ENCODE peak calls at places on chromosomes 7 and 10, in six cellular contexts. One of them, this sample, is unnamed.

GRCh38 chr7:56097700-56098099 is 4.9 kb upstream of the PHKG1 start:
- DNase-seq in suprapubic skin: peak; percentile 89
- DNase-seq in HCT116: no peak
- DNase-seq in GM23338: no peak
- DNase-seq in spleen: peak; percentile 37
- DNase-seq in esophagus muscularis mucosa: no peak
- DNase-seq in this sample: no peak

GRCh38 chr10:6847561-6847960 is 267.5 kb upstream of the PRKCQ start:
- DNase-seq in HCT116: no peak
- DNase-seq in suprapubic skin: no peak
- DNase-seq in esophagus muscularis mucosa: no peak
- DNase-seq in spleen: no peak
- DNase-seq in GM23338: no peak
- DNase-seq in this sample: no peak

GRCh38 chr7:154913645-154914579 is 89.0 kb downstream of the PAXIP1 start:
- DNase-seq in esophagus muscularis mucosa: no peak
- DNase-seq in suprapubic skin: peak; percentile 93
- DNase-seq in HCT116: peak; percentile 53
- DNase-seq in spleen: peak; percentile 96
- DNase-seq in GM23338: peak; percentile 94
- DNase-seq in this sample: peak; percentile 88

GRCh38 chr10:6034371-6034770 is 27.8 kb downstream of the IL2RA start:
- DNase-seq in esophagus muscularis mucosa: no peak
- DNase-seq in suprapubic skin: no peak
- DNase-seq in HCT116: no peak
- DNase-seq in GM23338: no peak
- DNase-seq in spleen: no peak
- DNase-seq in this sample: no peak

GRCh38 chr10:102819054-102819453 is 18.2 kb downstream of the CYP17A1 start:
- DNase-seq in HCT116: no peak
- DNase-seq in spleen: no peak
- DNase-seq in suprapubic skin: no peak
- DNase-seq in GM23338: no peak
- DNase-seq in esophagus muscularis mucosa: no peak
- DNase-seq in this sample: peak; percentile 71

GRCh38 chr7:135672560-135673359 is 10.4 kb downstream of the STMP1 start:
- DNase-seq in spleen: no peak
- DNase-seq in esophagus muscularis mucosa: peak; percentile 47
- DNase-seq in GM23338: peak; percentile 78
- DNase-seq in suprapubic skin: no peak
- DNase-seq in HCT116: peak; percentile 37
- DNase-seq in this sample: no peak

GRCh38 chr7:51260516-51260915 is 56.1 kb downstream of the COBL start:
- DNase-seq in HCT116: no peak
- DNase-seq in suprapubic skin: no peak
- DNase-seq in spleen: no peak
- DNase-seq in GM23338: no peak
- DNase-seq in esophagus muscularis mucosa: no peak
- DNase-seq in this sample: no peak

GRCh38 chr7:6648066-6648814 is 11.1 kb downstream of the ZNF316 start:
- DNase-seq in esophagus muscularis mucosa: no peak
- DNase-seq in suprapubic skin: no peak
- DNase-seq in GM23338: no peak
- DNase-seq in spleen: peak; percentile 65
- DNase-seq in HCT116: no peak
- DNase-seq in this sample: no peak

GRCh38 chr10:11068861-11069633 is 51.4 kb downstream of the CELF2 start:
- DNase-seq in HCT116: no peak
- DNase-seq in spleen: no peak
- DNase-seq in GM23338: no peak
- DNase-seq in esophagus muscularis mucosa: no peak
- DNase-seq in suprapubic skin: no peak
- DNase-seq in this sample: no peak

GRCh38 chr7:18087687-18088078 is 60.0 kb upstream of the PRPS1L1 start:
- DNase-seq in suprapubic skin: no peak
- DNase-seq in GM23338: peak; percentile 61
- DNase-seq in esophagus muscularis mucosa: no peak
- DNase-seq in spleen: no peak
- DNase-seq in HCT116: no peak
- DNase-seq in this sample: peak; percentile 15

GRCh38 chr7:124776153-124776552 is 10.6 kb upstream of the GPR37 start:
- DNase-seq in suprapubic skin: no peak
- DNase-seq in GM23338: no peak
- DNase-seq in esophagus muscularis mucosa: no peak
- DNase-seq in HCT116: no peak
- DNase-seq in spleen: no peak
- DNase-seq in this sample: no peak

GRCh38 chr10:129058664-129059155 is 408.3 kb upstream of the MGMT start:
- DNase-seq in spleen: no peak
- DNase-seq in HCT116: no peak
- DNase-seq in GM23338: no peak
- DNase-seq in esophagus muscularis mucosa: peak; percentile 90
- DNase-seq in suprapubic skin: no peak
- DNase-seq in this sample: no peak
- H3K4me3 ChIP-seq in spleen: no peak overlapping the region
- H3K4me3 ChIP-seq in HCT116: no peak overlapping the region
- H3K4me3 ChIP-seq in GM23338: no peak overlapping the region
- H3K4me3 ChIP-seq in esophagus muscularis mucosa: no peak overlapping the region
- H3K4me3 ChIP-seq in suprapubic skin: no peak overlapping the region
- H3K4me3 ChIP-seq in this sample: no peak overlapping the region

GRCh38 chr7:151121380-151122170 is 35.3 kb downstream of the AGAP3 start:
- DNase-seq in GM23338: no peak
- DNase-seq in spleen: no peak
- DNase-seq in HCT116: no peak
- DNase-seq in suprapubic skin: no peak
- DNase-seq in esophagus muscularis mucosa: no peak
- DNase-seq in this sample: no peak

GRCh38 chr7:151124205-151124880 is 38.1 kb downstream of the AGAP3 start:
- DNase-seq in esophagus muscularis mucosa: no peak
- DNase-seq in suprapubic skin: no peak
- DNase-seq in GM23338: no peak
- DNase-seq in HCT116: no peak
- DNase-seq in spleen: no peak
- DNase-seq in this sample: no peak

GRCh38 chr7:151123485-151124204 is 37.4 kb downstream of the AGAP3 start:
- DNase-seq in spleen: peak; percentile 93
- DNase-seq in esophagus muscularis mucosa: no peak
- DNase-seq in suprapubic skin: peak; percentile 90
- DNase-seq in GM23338: peak; percentile 92
- DNase-seq in HCT116: peak; percentile 66
- DNase-seq in this sample: peak; percentile 83

GRCh38 chr7:151122276-151122675 is 36.0 kb downstream of the AGAP3 start:
- DNase-seq in suprapubic skin: no peak
- DNase-seq in HCT116: no peak
- DNase-seq in esophagus muscularis mucosa: no peak
- DNase-seq in GM23338: peak; percentile 51
- DNase-seq in spleen: no peak
- DNase-seq in this sample: peak; percentile 85

DNA sequence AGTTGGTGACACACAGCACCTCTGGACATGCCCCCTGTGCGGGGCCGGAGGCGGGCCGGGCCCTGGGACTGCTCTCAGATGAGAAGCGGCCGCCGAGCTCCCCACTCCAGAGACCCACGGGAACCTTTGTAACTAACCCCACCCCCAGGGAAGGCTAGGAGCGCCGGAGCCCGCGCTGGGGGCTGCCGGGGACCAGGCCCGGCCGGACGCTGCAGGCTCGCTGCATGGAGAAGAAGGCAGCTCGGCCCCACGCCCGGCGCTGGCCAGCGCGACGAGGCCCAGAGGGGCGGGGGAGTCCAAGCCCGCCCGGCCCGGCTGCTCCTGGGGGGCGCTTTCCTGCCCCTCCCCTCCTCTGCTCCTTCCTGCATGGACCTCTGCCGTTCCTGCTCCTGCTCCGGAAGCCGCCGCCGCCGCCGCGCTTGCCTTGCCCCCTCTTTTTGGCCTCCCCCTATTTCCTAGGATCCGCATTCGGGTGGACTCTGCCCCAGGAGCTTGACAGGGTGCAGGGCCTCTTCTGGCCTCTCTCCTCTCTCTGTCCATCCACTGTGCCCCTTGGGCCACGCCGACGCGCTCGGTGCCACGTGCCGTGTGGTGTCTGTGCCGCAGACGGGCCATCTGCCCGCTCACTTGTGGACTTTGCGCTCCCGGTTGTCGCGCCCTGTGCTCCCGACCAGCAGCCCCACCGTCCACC is 36.7 kb downstream of the AGAP3 start:
- DNase-seq in GM23338: no peak
- DNase-seq in esophagus muscularis mucosa: no peak
- DNase-seq in spleen: no peak
- DNase-seq in HCT116: no peak
- DNase-seq in suprapubic skin: no peak
- DNase-seq in this sample: no peak
- TF ChIP-seq POLR2AphosphoS5 in GM23338: no peak
- TF ChIP-seq POLR2AphosphoS5 in esophagus muscularis mucosa: no peak
- TF ChIP-seq POLR2AphosphoS5 in spleen: no peak
- TF ChIP-seq POLR2AphosphoS5 in HCT116: no peak
- TF ChIP-seq POLR2AphosphoS5 in suprapubic skin: no peak
- TF ChIP-seq POLR2AphosphoS5 in this sample: no peak

DNA sequence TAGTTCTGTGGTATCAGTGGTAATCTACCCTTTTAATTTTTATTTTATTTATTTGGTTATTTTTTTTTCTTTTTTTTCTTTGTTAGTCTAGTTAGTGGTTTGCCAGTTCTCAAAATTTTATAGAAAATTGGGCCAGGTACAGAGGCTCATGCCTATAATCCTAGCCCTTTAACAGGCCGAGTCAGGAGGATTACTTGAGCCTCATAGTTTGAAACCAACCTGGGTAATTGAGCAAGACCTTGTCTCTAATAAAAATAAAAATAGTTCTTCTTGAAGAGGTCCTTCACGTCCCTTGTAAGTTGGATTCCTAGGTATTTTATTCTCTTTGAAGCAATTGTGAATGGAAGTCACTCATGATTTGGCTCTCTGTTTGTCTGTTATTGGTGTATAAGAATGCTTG is 51.5 kb downstream of the PPP1R3A start:
- DNase-seq in spleen: no peak
- DNase-seq in suprapubic skin: no peak
- DNase-seq in esophagus muscularis mucosa: no peak
- DNase-seq in GM23338: no peak
- DNase-seq in HCT116: no peak
- DNase-seq in this sample: no peak
- H3K4me3 ChIP-seq in spleen: no peak overlapping the region
- H3K4me3 ChIP-seq in suprapubic skin: no peak overlapping the region
- H3K4me3 ChIP-seq in esophagus muscularis mucosa: no peak overlapping the region
- H3K4me3 ChIP-seq in GM23338: no peak overlapping the region
- H3K4me3 ChIP-seq in HCT116: no peak overlapping the region
- H3K4me3 ChIP-seq in this sample: no peak overlapping the region

GRCh38 chr10:70481831-70482530 is 3.4 kb downstream of the PALD1 start:
- DNase-seq in suprapubic skin: no peak
- DNase-seq in spleen: peak; percentile 84
- DNase-seq in esophagus muscularis mucosa: no peak
- DNase-seq in GM23338: no peak
- DNase-seq in HCT116: no peak
- DNase-seq in this sample: peak; percentile 38
- TF ChIP-seq POLR2AphosphoS5 in suprapubic skin: no peak
- TF ChIP-seq POLR2AphosphoS5 in spleen: peak; percentile 69
- TF ChIP-seq POLR2AphosphoS5 in esophagus muscularis mucosa: peak; percentile 49
- TF ChIP-seq POLR2AphosphoS5 in GM23338: no peak
- TF ChIP-seq POLR2AphosphoS5 in HCT116: no peak
- TF ChIP-seq POLR2AphosphoS5 in this sample: peak; percentile 58

GRCh38 chr10:99532194-99532593 is 548 bp upstream of the NKX2-3 start:
- DNase-seq in GM23338: no peak
- DNase-seq in suprapubic skin: no peak
- DNase-seq in spleen: no peak
- DNase-seq in esophagus muscularis mucosa: no peak
- DNase-seq in HCT116: no peak
- DNase-seq in this sample: no peak
- H3K4me3 ChIP-seq in GM23338: peak overlapping the region; percentile 34
- H3K4me3 ChIP-seq in suprapubic skin: no peak overlapping the region
- H3K4me3 ChIP-seq in spleen: peak overlapping the region; percentile 64
- H3K4me3 ChIP-seq in esophagus muscularis mucosa: no peak overlapping the region
- H3K4me3 ChIP-seq in HCT116: no peak overlapping the region
- H3K4me3 ChIP-seq in this sample: peak overlapping the region; percentile 32

GRCh38 chr7:130144632-130145171 is 60.5 kb downstream of the TMEM209 start:
- DNase-seq in suprapubic skin: no peak
- DNase-seq in HCT116: peak; percentile 24
- DNase-seq in spleen: peak; percentile 56
- DNase-seq in esophagus muscularis mucosa: no peak
- DNase-seq in GM23338: no peak
- DNase-seq in this sample: no peak
- TF ChIP-seq POLR2AphosphoS5 in suprapubic skin: no peak
- TF ChIP-seq POLR2AphosphoS5 in HCT116: no peak
- TF ChIP-seq POLR2AphosphoS5 in spleen: no peak
- TF ChIP-seq POLR2AphosphoS5 in esophagus muscularis mucosa: no peak
- TF ChIP-seq POLR2AphosphoS5 in GM23338: no peak
- TF ChIP-seq POLR2AphosphoS5 in this sample: peak; percentile 22

GRCh38 chr10:119518936-119519335 is 23.6 kb downstream of the RGS10 start:
- DNase-seq in suprapubic skin: no peak
- DNase-seq in esophagus muscularis mucosa: no peak
- DNase-seq in GM23338: no peak
- DNase-seq in HCT116: no peak
- DNase-seq in spleen: peak; percentile 68
- DNase-seq in this sample: no peak

GRCh38 chr10:119515511-119516045 is 26.9 kb downstream of the RGS10 start:
- DNase-seq in HCT116: no peak
- DNase-seq in suprapubic skin: no peak
- DNase-seq in esophagus muscularis mucosa: no peak
- DNase-seq in GM23338: no peak
- DNase-seq in spleen: peak; percentile 71
- DNase-seq in this sample: no peak

GRCh38 chr10:119518176-119518575 is 24.3 kb downstream of the RGS10 start:
- DNase-seq in suprapubic skin: no peak
- DNase-seq in spleen: peak; percentile 78
- DNase-seq in GM23338: no peak
- DNase-seq in HCT116: no peak
- DNase-seq in esophagus muscularis mucosa: no peak
- DNase-seq in this sample: no peak

GRCh38 chr10:119516381-119517234 is 25.9 kb downstream of the RGS10 start:
- DNase-seq in spleen: peak; percentile 87
- DNase-seq in suprapubic skin: no peak
- DNase-seq in HCT116: no peak
- DNase-seq in GM23338: no peak
- DNase-seq in esophagus muscularis mucosa: no peak
- DNase-seq in this sample: peak; percentile 59

DNA sequence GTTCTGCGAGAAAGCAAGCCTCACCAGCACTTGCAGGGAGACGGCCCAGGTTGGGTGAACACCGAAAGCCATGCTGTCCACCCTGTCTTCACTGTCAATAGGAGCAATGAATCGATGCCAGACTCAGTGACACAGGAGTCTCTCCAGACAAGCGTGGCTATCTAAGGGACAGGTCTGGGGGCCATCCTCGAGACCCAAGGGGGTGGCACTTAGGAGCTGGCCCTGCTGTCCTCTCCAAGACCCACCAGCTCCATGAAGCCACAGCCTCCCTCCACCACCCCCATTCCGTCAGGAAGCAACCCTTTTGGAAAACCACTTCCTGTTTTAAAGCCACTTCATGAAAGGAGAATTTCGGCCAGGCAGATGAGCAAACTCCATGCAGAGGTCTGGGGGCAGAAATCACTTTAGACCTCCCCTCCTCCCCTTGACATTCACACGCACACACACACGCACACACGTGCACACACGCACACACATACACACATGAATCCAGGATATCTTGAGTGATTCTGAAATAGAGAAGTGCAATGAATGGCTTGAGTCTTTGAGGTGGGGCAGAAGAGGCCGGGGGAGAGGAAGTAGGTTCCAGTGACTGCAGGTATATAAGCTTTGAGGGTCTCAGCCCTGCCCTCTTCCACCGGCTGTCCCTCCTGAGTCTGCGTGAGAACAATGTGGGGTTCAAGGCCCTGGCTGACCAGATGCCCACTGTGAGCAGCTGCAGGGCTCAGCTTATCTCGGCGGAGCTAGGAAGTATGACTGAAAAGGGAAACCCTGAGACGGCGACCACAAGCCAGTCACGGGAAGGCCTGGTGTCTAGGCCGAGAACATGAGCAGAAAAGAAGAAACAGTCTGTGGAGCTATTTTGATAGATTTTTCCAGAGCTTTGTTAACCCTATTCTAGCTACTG is 25.0 kb downstream of the RGS10 start:
- DNase-seq in GM23338: no peak
- DNase-seq in esophagus muscularis mucosa: no peak
- DNase-seq in HCT116: no peak
- DNase-seq in spleen: peak; percentile 85
- DNase-seq in suprapubic skin: no peak
- DNase-seq in this sample: no peak
- H3K4me3 ChIP-seq in GM23338: no peak overlapping the region
- H3K4me3 ChIP-seq in esophagus muscularis mucosa: no peak overlapping the region
- H3K4me3 ChIP-seq in HCT116: no peak overlapping the region
- H3K4me3 ChIP-seq in spleen: no peak overlapping the region
- H3K4me3 ChIP-seq in suprapubic skin: no peak overlapping the region
- H3K4me3 ChIP-seq in this sample: no peak overlapping the region